ENCODE peak calls at places on chromosomes 2 and 18, in six cellular contexts. N is HCT116, V is psoas muscle, O is colonic mucosa, L is Peyer's patch, F is uterus. M is an unnamed sample.

GRCh38 chr18:76721207-76721996 is 101.0 kb upstream of the ZNF236 start:
- DNase-seq in N (no peak), V (no peak), O (no peak), L (no peak), F (no peak), M (no peak)

GRCh38 chr2:169702979-169703378 is 8.7 kb downstream of the PHOSPHO2 start:
- DNase-seq in N (no peak), V (no peak), O (no peak), L (no peak), F (no peak), M (no peak)

GRCh38 chr2:144239726-144240125 is 280.2 kb downstream of the ZEB2 start:
- DNase-seq in N (no peak), V (no peak), O (no peak), L (no peak), F (no peak), M (no peak)

GRCh38 chr2:68458962-68459361 is 8.1 kb downstream of the FBXO48 start:
- DNase-seq in N (no peak), V (no peak), O (no peak), L (no peak), F (no peak), M (no peak)

GRCh38 chr2:10891391-10891790 is 20.3 kb upstream of the KCNF1 start:
- DNase-seq in N (no peak), V (no peak), O (no peak), L (no peak), F (no peak), M (no peak)

GRCh38 chr18:2089416-2089815 is 481.9 kb downstream of the METTL4 start:
- DNase-seq in N (no peak), V (no peak), O (no peak), L (no peak), F (no peak), M (no peak)

GRCh38 chr2:72211359-72211758 is 63.7 kb upstream of the CYP26B1 start:
- DNase-seq in N (no peak), V (no peak), O (peak; percentile 54), L (no peak), F (no peak), M (no peak)

GRCh38 chr2:240895656-240896388 is at the start of gene MAB21L4:
- DNase-seq in N (peak; percentile 58), V (no peak), O (no peak), L (no peak), F (no peak), M (peak; percentile 32)

GRCh38 chr2:240922982-240923537 is 16.9 kb downstream of the CROCC2 start:
- DNase-seq in N (no peak), V (peak; percentile 12), O (peak; percentile 18), L (peak; percentile 42), F (peak; percentile 12), M (no peak)

GRCh38 chr2:219644801-219645480 is 17.5 kb downstream of the SLC4A3 start:
- DNase-seq in N (no peak), V (no peak), O (no peak), L (peak; percentile 51), F (no peak), M (no peak)

GRCh38 chr18:68847219-68847860 is 49.5 kb downstream of the CCDC102B start:
- DNase-seq in N (peak; percentile 19), V (no peak), O (no peak), L (no peak), F (no peak), M (no peak)

GRCh38 chr2:1846046-1847015 is 102.0 kb upstream of the PXDN start:
- DNase-seq in N (no peak), V (no peak), O (no peak), L (no peak), F (no peak), M (no peak)

GRCh38 chr2:230054079-230054478 is 14.6 kb downstream of the SLC16A14 start:
- DNase-seq in N (no peak), V (no peak), O (no peak), L (no peak), F (no peak), M (no peak)

GRCh38 chr2:24110660-24111303 is 12.4 kb downstream of the PFN4 start:
- DNase-seq in N (no peak), V (no peak), O (no peak), L (no peak), F (no peak), M (no peak)

GRCh38 chr2:170214309-170214902 is 36.5 kb downstream of the MYO3B start:
- DNase-seq in N (no peak), V (no peak), O (no peak), L (no peak), F (no peak), M (no peak)

GRCh38 chr2:213065583-213066444 is 85.6 kb downstream of the IKZF2 start:
- DNase-seq in N (no peak), V (no peak), O (peak; percentile 39), L (peak; percentile 47), F (no peak), M (no peak)

GRCh38 chr18:21907451-21907850 is 166.9 kb downstream of the MIB1 start:
- DNase-seq in N (no peak), V (no peak), O (no peak), L (no peak), F (no peak), M (no peak)

GRCh38 chr2:200309296-200309846 is 2.9 kb downstream of the SPATS2L start:
- DNase-seq in N (no peak), V (no peak), O (no peak), L (no peak), F (no peak), M (no peak)
- TF ChIP-seq CTCF in N (no peak), V (no peak), O (no peak), L (no peak), F (no peak), M (no peak)

GRCh38 chr2:74415762-74416395 is 5.5 kb downstream of the C2orf81 start:
- DNase-seq in N (no peak), V (no peak), O (no peak), L (no peak), F (no peak), M (no peak)

GRCh38 chr2:74414475-74414874 is 6.9 kb downstream of the C2orf81 start:
- DNase-seq in N (no peak), V (no peak), O (no peak), L (no peak), F (peak; percentile 28), M (no peak)

GRCh38 chr2:74416721-74417120 is 4.7 kb downstream of the C2orf81 start:
- DNase-seq in N (no peak), V (no peak), O (no peak), L (no peak), F (no peak), M (no peak)

GRCh38 chr2:74413001-74413698 is 8.3 kb downstream of the C2orf81 start:
- DNase-seq in N (no peak), V (no peak), O (peak; percentile 44), L (no peak), F (peak; percentile 40), M (peak; percentile 36)

DNA sequence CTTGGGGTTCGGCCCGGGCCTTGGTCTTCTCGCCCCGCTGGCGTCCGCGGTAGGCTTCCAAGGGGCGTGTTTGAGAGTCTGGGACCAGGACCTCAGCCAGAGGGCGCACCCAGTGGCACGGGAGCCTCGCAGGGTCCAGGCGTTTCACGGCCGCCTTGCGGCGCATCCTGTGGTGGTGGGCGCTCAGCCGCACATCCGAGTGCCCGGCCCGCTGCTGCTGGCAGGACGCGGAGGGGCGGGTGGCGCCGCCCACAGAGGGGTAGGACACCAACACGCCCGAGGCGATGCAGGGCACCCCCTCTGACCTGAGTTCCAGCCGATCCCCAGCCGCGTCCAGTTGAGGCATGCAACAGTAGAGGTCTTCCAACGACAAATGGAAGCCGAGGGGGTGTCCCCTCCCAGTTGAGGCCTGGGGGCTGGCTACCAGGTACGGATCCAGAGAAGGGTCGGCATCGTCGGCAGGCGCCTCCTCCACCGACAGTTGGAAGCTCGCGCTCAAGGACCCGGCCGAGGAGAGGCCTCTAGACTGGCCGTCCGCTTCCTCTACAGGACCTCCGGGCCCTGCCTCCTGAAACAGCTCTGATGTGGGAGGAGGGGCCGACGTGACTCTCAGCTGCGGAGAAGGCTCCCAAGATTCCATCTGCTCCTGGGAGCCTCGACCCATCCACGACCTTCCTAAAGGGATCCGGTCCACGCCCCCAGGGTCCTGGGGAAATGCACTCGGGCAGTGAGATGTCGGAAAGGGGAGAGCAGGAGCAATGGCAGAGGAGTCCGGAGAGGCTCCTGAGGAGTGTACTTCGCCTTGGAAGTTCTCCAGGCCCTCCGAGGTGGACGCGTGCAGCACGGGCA is 6.3 kb downstream of the C2orf81 start:
- DNase-seq in N (no peak), V (peak; percentile 58), O (peak; percentile 56), L (no peak), F (peak; percentile 62), M (peak; percentile 67)
- TF ChIP-seq CTCF in N (no peak), V (peak; percentile 22), O (no peak), L (peak; percentile 30), F (peak; percentile 46), M (no peak)

DNA sequence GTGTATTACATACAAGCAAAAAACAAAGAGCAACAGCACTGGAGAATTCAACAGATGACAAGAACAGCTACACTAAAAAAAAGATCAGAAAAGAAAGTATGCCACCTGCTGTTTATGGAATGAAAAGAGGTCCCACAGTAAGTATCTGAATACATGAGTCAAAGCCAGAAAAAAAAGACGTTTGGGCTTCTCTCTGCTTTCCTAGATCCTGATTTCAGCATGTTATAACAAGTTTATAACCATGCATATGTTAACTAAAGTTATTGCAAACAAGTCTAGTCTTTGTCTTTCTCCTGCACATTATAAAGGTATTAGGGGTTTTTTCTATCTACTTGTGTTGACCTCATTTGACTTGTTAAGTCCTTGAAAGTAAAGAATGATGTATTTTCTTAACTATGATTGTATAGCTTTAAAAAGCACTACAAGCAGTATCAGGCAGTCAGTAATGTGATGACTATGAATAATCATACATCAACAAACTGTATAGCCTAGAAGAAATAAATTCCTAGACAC is 108.5 kb upstream of the COL5A2 start:
- DNase-seq in N (peak; percentile 34), V (no peak), O (no peak), L (no peak), F (no peak), M (no peak)
- TF ChIP-seq CTCF in N (peak; percentile 57), V (peak; percentile 54), O (peak; percentile 25), L (peak; percentile 11), F (peak; percentile 64), M (no peak)

GRCh38 chr2:188515918-188516317 is 224.2 kb downstream of the GULP1 start:
- DNase-seq in N (no peak), V (no peak), O (no peak), L (no peak), F (no peak), M (no peak)

GRCh38 chr2:188506843-188507242 is 215.2 kb downstream of the GULP1 start:
- DNase-seq in N (no peak), V (no peak), O (no peak), L (no peak), F (no peak), M (no peak)

GRCh38 chr2:188517549-188518255 is 226.0 kb downstream of the GULP1 start:
- DNase-seq in N (no peak), V (no peak), O (no peak), L (no peak), F (no peak), M (no peak)

GRCh38 chr2:188511346-188511745 is 219.7 kb downstream of the GULP1 start:
- DNase-seq in N (no peak), V (no peak), O (no peak), L (no peak), F (no peak), M (no peak)

DNA sequence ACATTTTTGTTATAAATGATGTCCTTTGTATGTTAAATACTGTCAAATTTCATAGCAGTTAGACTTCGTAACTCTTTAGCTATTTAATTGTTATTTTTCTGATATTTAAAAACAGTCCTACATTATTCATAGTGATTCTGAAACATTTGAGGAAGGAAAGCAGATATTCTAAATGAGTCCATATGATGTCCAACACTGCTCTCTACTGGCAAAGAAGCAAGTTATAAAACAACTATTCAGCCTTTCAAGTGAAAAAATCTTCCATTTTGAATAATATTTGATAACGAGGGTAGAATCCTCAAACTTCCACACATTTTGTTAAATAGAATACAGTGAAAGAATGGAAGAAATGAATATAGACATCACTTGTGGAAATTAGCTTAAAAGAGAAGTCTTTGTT is 220.8 kb downstream of the GULP1 start:
- DNase-seq in N (no peak), V (no peak), O (no peak), L (no peak), F (no peak), M (no peak)
- TF ChIP-seq CTCF in N (peak; percentile 71), V (peak; percentile 56), O (peak; percentile 34), L (peak; percentile 26), F (peak; percentile 57), M (no peak)